ENCODE peak calls at places on chromosomes 2 and 18, in six cellular contexts. B is astrocyte of the spinal cord, D is small intestine, V is H7, E is cardiac muscle cell, R is psoas muscle. Y is an unnamed sample.

GRCh38 chr18:48216639-48217280 is 192.4 kb downstream of the ZBTB7C start:
- DNase-seq in R (no peak), E (peak), D (no peak), V (no peak), B (no peak), Y (no peak)

GRCh38 chr2:105385703-105386540 is 12.9 kb downstream of the FHL2 start:
- DNase-seq in V (no peak), R (no peak), D (peak), B (no peak), E (no peak), Y (no peak)

GRCh38 chr2:158586491-158586890 is 129.7 kb downstream of the PKP4 start:
- DNase-seq in E (no peak), R (no peak), B (peak), D (no peak), V (no peak), Y (no peak)

GRCh38 chr18:57803119-57803969 is at the start of gene ATP8B1:
- DNase-seq in R (peak), E (peak), D (peak), B (peak), V (peak), Y (no peak)

GRCh38 chr2:98479959-98480524 is 35.4 kb downstream of the INPP4A start:
- DNase-seq in R (peak), D (peak), B (peak), E (peak), V (peak), Y (peak)

GRCh38 chr2:437772-438393 is 150.0 kb upstream of the ALKAL2 start:
- DNase-seq in B (no peak), R (no peak), E (no peak), D (peak), V (no peak), Y (peak)

GRCh38 chr2:230885467-230886130 is 20.9 kb downstream of the ITM2C start:
- DNase-seq in B (peak), R (no peak), E (peak), D (no peak), V (peak), Y (no peak)

GRCh38 chr2:233668605-233669260 is 3.0 kb upstream of the UGT1A9 start:
- DNase-seq in D (peak), B (no peak), V (no peak), E (no peak), R (no peak), Y (no peak)

GRCh38 chr2:191299009-191299408 is 53.8 kb downstream of the MYO1B start:
- DNase-seq in E (no peak), B (no peak), V (no peak), R (no peak), D (no peak), Y (no peak)

GRCh38 chr18:55811964-55812363 is 224.0 kb upstream of the TCF4 start:
- DNase-seq in B (no peak), R (no peak), D (no peak), E (no peak), V (no peak), Y (no peak)

GRCh38 chr2:8674420-8675009 is 7.3 kb upstream of the ID2 start:
- DNase-seq in B (no peak), R (no peak), V (no peak), E (no peak), D (no peak), Y (no peak)

GRCh38 chr2:8677646-8678592 is 3.9 kb upstream of the ID2 start:
- DNase-seq in B (peak), V (peak), D (peak), R (no peak), E (peak), Y (peak)

GRCh38 chr2:8676915-8677645 is 4.8 kb upstream of the ID2 start:
- DNase-seq in B (no peak), R (no peak), E (peak), D (peak), V (peak), Y (peak)

GRCh38 chr2:8675543-8675942 is 6.3 kb upstream of the ID2 start:
- DNase-seq in D (no peak), B (no peak), E (no peak), V (no peak), R (no peak), Y (no peak)

DNA sequence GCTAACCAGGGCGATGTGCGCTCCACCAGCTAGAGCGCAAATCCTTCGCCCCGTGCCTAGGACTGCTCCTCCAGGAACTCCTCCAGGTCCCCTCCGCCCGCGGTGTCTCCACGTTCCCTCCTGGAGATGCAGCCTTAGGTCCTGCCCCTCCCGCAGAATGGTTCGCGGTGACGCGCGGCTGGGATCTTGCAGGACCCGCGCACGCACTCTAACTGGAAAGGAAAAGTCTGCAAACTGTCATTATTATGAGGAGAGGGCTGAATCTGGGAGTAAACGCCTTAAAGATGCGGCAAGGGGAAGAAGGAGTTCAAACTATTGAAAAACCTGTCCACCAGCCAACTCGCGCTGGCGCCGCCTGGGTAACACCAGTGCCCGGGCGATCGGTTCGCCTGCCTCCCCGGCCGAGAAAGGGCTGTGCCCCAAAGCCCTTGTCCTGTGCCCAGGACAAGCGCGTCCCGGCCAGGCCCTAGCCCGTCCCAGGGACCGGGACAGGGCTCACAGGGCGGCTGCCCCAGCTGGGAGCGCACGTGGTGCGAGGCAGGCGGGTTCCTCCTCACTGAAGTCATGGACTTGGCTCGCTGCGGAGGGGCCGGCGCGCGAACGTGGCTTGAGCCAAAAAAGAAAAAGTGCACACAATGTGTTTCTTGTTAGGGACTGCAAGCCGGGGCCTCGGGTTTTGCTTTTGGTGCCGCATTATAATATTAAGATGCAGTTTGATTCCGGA is 5.5 kb upstream of the ID2 start:
- DNase-seq in E (peak), V (peak), D (peak), B (peak), R (peak), Y (no peak)
- H3K4me3 ChIP-seq in E (peak), V (peak), D (no peak), B (peak), R (peak), Y (no peak)

DNA sequence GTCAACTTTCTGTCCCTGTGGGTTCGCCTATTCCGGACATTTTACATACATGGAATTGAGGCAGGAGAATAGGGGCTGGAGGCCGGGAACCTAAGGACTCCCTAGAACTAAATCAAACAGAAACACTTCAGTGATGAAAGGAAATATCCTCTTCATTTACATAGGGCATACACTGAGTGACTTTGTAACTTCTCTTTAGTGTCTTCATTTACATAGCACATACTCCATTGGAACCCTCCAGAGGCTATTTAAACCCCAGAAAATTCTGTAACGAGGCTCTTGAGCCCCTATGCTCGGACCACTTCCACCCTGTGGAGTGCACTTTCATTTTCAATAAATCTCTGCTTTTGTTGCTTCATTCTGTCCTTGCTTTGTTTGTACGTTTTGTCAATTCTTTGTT is 56.4 kb downstream of the CCDC195 start:
- DNase-seq in R (no peak), V (no peak), B (no peak), E (no peak), D (no peak), Y (no peak)
- H3K4me3 ChIP-seq in R (no peak), V (no peak), B (no peak), E (no peak), D (no peak), Y (no peak)

GRCh38 chr2:42545023-42545713 is 23.3 kb upstream of the MTA3 start:
- DNase-seq in R (no peak), D (no peak), V (no peak), E (no peak), B (no peak), Y (no peak)
- H3K4me3 ChIP-seq in R (no peak), D (no peak), V (no peak), E (no peak), B (no peak), Y (no peak)

GRCh38 chr2:79511320-79511951 is 1.4 kb upstream of the CTNNA2 start:
- DNase-seq in D (peak), B (peak), R (no peak), V (peak), E (peak), Y (no peak)

DNA sequence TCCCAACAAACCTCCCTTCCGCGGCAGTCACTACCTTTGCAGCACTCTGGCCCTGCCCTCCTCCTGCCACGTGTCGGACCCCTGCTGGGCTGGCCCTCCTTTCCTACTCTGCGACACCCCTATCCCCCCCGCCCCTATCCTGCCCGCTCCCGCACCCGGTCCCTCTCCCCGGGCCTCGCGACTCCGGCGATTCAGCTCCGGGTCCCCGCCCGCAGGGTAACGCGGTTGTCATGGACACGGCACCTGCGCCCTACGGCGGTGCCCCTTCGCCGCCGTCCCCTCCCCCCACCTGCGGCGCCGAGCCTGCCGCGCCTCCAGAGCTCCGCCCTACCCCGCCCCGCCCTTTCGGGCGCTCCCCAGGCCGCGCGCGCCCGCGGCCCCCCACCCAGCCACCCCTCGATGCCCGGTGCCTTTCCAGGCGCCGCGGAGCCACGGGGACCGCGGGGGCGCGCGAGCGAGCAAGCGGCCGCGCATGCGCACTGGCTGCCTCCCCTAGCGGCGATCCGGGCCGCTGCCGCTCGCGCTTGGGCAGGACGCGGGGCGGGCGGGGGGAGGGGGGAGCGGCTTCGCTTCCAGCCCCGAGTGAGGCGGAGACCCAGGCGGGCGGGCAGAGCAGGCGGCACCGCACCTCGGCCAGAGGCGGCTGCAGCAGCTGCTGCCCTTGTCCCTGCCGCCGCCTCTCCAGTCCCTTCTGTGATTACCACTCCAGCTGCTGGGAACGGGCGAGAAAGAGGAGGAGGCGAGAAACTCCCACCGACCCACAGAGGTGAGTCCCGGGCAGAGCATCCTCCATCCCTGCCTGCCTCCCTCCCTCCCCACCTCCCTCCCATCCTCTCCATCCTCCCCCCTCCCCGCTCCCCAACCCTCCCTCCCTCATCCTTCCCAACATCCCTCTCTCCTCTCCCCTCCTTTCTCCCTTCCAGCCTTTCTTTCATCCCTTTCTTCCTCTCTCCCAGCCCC is at the start of gene CTNNA2:
- DNase-seq in E (peak), D (peak), B (peak), V (peak), R (no peak), Y (peak)
- H3K4me3 ChIP-seq in E (peak), D (no peak), B (peak), V (peak), R (peak), Y (peak)

GRCh38 chr2:134122610-134123009 is 131.3 kb upstream of the MGAT5 start:
- DNase-seq in V (peak), R (no peak), B (no peak), D (peak), E (peak), Y (peak)
- H3K4me3 ChIP-seq in V (no peak), R (no peak), B (no peak), D (no peak), E (no peak), Y (no peak)

GRCh38 chr2:184599054-184599874 is 935 bp downstream of the ZNF804A start:
- DNase-seq in V (peak), D (peak), B (peak), R (no peak), E (no peak), Y (no peak)
- H3K4me3 ChIP-seq in V (peak), D (no peak), B (peak), R (peak), E (peak), Y (peak)

DNA sequence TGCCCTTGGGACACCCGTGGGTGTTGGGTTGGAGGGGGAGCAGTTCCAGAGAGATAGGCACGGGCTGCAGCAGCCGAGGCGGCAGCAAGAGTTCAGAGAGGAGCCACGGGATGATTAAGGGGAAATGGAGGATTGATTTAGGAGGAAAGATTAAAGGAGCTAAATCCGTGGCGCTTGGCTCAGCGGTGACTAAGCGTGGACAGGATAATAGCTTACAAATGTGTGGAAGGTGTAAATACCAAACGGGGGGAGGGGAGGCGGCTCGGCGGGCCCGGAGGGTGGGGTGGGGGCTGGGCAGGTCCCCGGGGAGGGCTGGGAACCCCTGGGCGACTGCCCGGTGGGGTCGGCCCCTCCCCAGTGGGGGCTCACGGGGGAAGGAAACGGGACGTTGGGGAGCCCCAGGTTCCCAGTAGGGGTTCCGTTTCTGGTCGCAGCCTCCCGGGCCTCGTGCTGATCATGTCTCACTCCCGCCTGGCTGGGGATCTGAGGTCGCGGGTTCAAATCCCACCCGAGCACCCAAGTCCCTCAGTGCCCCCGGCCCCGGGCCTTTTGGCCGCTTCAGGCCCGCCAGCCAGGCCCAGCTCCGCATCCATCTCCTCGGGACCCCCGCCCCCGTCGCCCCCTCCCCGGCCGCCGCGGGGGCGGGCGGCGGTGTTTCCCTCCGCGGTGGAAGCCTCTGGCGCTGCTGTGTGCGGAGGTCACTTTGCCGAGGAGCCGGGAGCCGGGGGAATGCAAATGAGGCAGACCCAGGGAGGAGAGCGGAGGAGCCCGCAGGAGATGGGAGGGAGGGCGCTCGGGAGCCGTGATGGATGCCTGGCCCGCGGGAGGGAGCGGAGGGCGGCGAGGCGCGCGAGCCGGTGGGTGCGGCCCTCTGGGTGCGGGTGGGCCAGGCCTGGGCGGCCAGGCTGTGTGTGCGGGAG is 8.1 kb downstream of the ASIC4 start:
- DNase-seq in R (no peak), B (peak), D (no peak), E (peak), V (peak), Y (peak)
- H3K4me3 ChIP-seq in R (peak), B (peak), D (no peak), E (peak), V (peak), Y (peak)

GRCh38 chr2:235564884-235565530 is 71.2 kb downstream of the AGAP1 start:
- DNase-seq in R (no peak), D (no peak), E (no peak), V (no peak), B (no peak), Y (no peak)

GRCh38 chr2:235560345-235560744 is 66.5 kb downstream of the AGAP1 start:
- DNase-seq in R (no peak), V (no peak), E (no peak), D (no peak), B (no peak), Y (peak)

GRCh38 chr2:235561450-235561849 is 67.6 kb downstream of the AGAP1 start:
- DNase-seq in R (no peak), E (no peak), V (no peak), D (no peak), B (no peak), Y (peak)

GRCh38 chr2:235562065-235562747 is 68.4 kb downstream of the AGAP1 start:
- DNase-seq in B (no peak), V (no peak), R (no peak), E (no peak), D (no peak), Y (no peak)

GRCh38 chr2:235563056-235563777 is 69.4 kb downstream of the AGAP1 start:
- DNase-seq in B (no peak), R (no peak), D (no peak), V (no peak), E (no peak), Y (no peak)
- H3K4me3 ChIP-seq in B (no peak), R (no peak), D (no peak), V (no peak), E (no peak), Y (no peak)

DNA sequence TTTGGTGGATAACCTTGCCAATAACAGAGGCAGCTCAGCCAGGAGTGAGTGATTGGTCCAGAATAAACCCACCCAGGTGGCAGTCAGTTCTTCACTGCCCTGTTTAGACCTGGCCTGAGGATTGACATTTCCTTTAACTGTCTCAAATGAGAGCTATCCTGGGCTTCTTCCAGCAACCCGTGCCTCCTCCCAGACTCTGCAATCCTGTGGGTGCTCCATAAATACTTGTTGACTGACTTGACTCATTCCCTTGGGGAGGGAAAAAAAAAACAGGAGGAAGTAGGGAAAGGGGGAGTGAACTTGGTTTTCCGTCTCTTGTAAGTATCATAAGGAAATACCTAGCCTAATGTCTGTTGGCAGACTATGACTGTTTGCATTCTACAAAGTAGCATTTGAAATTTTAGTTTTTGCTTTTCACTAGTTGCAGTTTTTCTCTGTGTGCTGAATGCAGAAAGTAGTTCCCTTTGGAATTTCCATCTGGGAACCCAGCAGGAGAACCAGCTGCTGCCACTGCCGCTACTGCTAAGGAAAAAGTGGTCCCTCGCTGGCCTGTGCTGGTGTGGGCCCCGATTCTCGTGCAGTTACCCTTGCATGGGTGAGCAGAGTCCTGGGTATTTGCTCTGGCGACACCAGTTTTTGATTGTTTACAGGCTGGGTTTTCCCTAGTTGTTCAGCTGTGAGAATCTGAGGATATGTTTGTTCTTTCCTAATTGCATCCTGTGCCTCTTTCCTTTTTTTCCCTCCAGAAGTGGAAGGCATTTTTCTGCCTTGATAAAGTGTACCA is 78.9 kb downstream of the TGOLN2 start:
- DNase-seq in R (peak), E (no peak), V (no peak), B (peak), D (peak), Y (no peak)
- H3K4me3 ChIP-seq in R (no peak), E (no peak), V (no peak), B (no peak), D (no peak), Y (no peak)